ENCODE peak calls at places on chromosomes 11 and 22, in six cellular contexts. Q is heart left ventricle, E is GM23248, C is caudate nucleus, K is SJSA1, O is A549. G is an unnamed sample.
A peak's percentile ranks its signal among the peaks of the same experiment; 100 is the strongest.

GRCh38 chr22:19290400-19291217 is 910 bp downstream of the CLTCL1 start:
- DNase-seq in K (no peak), Q (no peak), E (peak; percentile 51), C (no peak), O (no peak), G (no peak)

GRCh38 chr11:112770487-112770886 is 190.7 kb upstream of the NCAM1 start:
- DNase-seq in Q (peak; percentile 47), E (no peak), O (no peak), K (no peak), C (no peak), G (no peak)

GRCh38 chr11:78244546-78245315 is 56.0 kb downstream of the USP35 start:
- DNase-seq in K (no peak), Q (no peak), E (no peak), C (no peak), O (no peak), G (no peak)

GRCh38 chr22:49769691-49770315 is 57.9 kb downstream of the BRD1 start:
- DNase-seq in Q (no peak), E (no peak), C (no peak), O (no peak), K (no peak), G (no peak)

GRCh38 chr11:110130642-110131238 is 37.5 kb downstream of the ZC3H12C start:
- DNase-seq in O (no peak), K (no peak), Q (no peak), C (no peak), E (no peak), G (no peak)

GRCh38 chr11:6413791-6414231 is 5.1 kb downstream of the APBB1 start:
- DNase-seq in C (no peak), Q (no peak), O (no peak), E (peak; percentile 24), K (no peak), G (no peak)

GRCh38 chr11:134282121-134283045 is 6.2 kb downstream of the GLB1L3 start:
- DNase-seq in K (no peak), O (no peak), C (no peak), Q (peak; percentile 45), E (no peak), G (no peak)

GRCh38 chr22:31898406-31898805 is 45.9 kb upstream of the YWHAH start:
- DNase-seq in O (no peak), C (no peak), E (no peak), K (no peak), Q (no peak), G (no peak)

GRCh38 chr11:73570415-73571114 is 27.3 kb downstream of the FAM168A start:
- DNase-seq in K (peak; percentile 50), Q (no peak), O (no peak), E (peak; percentile 80), C (no peak), G (peak; percentile 51)
- H3K27ac ChIP-seq in K (peak overlapping the region; percentile 34), Q (no peak overlapping the region), O (no peak overlapping the region), E (peak overlapping the region; percentile 59), C (no peak overlapping the region), G (peak overlapping the region; percentile 11)

GRCh38 chr22:16937811-16938210 is 70.2 kb downstream of the GAB4 start:
- DNase-seq in C (no peak), K (no peak), E (no peak), Q (no peak), O (no peak), G (no peak)
- H3K27ac ChIP-seq in C (no peak overlapping the region), K (no peak overlapping the region), E (no peak overlapping the region), Q (no peak overlapping the region), O (no peak overlapping the region), G (no peak overlapping the region)

GRCh38 chr11:126408496-126408895 is 53.0 kb downstream of the ST3GAL4 start:
- DNase-seq in Q (peak; percentile 55), C (no peak), K (no peak), E (no peak), O (no peak), G (no peak)
- H3K27ac ChIP-seq in Q (no peak overlapping the region), C (no peak overlapping the region), K (no peak overlapping the region), E (no peak overlapping the region), O (no peak overlapping the region), G (no peak overlapping the region)

DNA sequence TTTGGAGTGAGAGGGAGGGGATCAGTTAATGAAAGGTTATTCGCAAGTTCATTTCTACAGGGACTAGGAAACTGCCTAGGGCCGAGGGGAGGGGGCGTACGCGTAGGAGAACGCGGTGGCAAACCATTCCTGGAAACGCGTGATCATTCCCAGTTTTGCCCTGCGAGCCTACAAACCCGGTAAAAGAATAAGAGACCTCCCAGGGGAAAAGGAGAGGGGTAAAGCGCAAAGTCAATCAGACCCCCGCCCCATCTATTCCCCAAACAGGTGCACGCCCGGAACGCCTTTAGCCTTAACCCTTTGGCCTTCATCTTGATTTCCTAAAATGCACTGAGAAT is 5.3 kb downstream of the BSX start:
- DNase-seq in E (no peak), Q (no peak), O (no peak), C (no peak), K (no peak), G (no peak)
- H3K27ac ChIP-seq in E (no peak overlapping the region), Q (no peak overlapping the region), O (no peak overlapping the region), C (no peak overlapping the region), K (no peak overlapping the region), G (no peak overlapping the region)